ENCODE peak calls at places on chromosomes 3 and 15, in four cellular contexts. R is left cardiac atrium, H is cardiac septum, J is EL. L is an unnamed sample.
A peak's percentile ranks its signal among the peaks of the same experiment; 100 is the strongest.

GRCh38 chr3:11381563-11381962 is 109.4 kb downstream of the ATG7 start:
- DNase-seq in J (no peak), R (no peak), H (no peak), L (no peak)

GRCh38 chr3:138383715-138384114 is 35.3 kb downstream of the MRAS start:
- DNase-seq in H (no peak), R (no peak), J (no peak), L (no peak)

GRCh38 chr3:185702564-185703225 is 116.6 kb downstream of the SENP2 start:
- DNase-seq in J (no peak), H (no peak), R (no peak), L (no peak)

GRCh38 chr15:47753591-47753990 is 36.3 kb downstream of the SEMA6D start:
- DNase-seq in H (no peak), J (no peak), R (no peak), L (no peak)

GRCh38 chr3:58260261-58260731 is 22.7 kb downstream of the ABHD6 start:
- DNase-seq in R (no peak), H (no peak), J (peak; percentile 78), L (no peak)

GRCh38 chr3:26963356-26963742 is 340.8 kb downstream of the LRRC3B start:
- DNase-seq in J (peak; percentile 1), H (no peak), R (no peak), L (no peak)

GRCh38 chr3:149247929-149248691 is 26.5 kb upstream of the CP start:
- DNase-seq in H (no peak), J (no peak), R (no peak), L (no peak)

GRCh38 chr15:66452971-66453580 is 44.5 kb downstream of the SNAPC5 start:
- DNase-seq in R (no peak), J (no peak), H (no peak), L (no peak)

GRCh38 chr3:124032881-124033359 is 41.0 kb upstream of the ROPN1 start:
- DNase-seq in H (peak; percentile 93), R (peak; percentile 85), J (peak; percentile 89), L (peak; percentile 92)

GRCh38 chr3:50423543-50423942 is 64.2 kb upstream of the TMEM115 start:
- DNase-seq in J (no peak), H (no peak), R (no peak), L (no peak)